ENCODE peak calls at places on chromosomes 12 and 14, in eight cellular contexts. W, C, F, M, J, G, T and Q are unnamed samples. For H3K27me3, the result is how much of the 10 kb centered on the place peaks cover.

GRCh38 chr12:30996255-30996654 is 69.7 kb downstream of the TSPAN11 start:
- DNase-seq in T (no peak), J (peak), C (no peak), G (no peak), M (no peak), F (peak), W (no peak), Q (peak)

GRCh38 chr14:64968651-64969050 is 3.5 kb downstream of the RAB15 start:
- DNase-seq in G (no peak), T (no peak), F (no peak), J (no peak), C (peak), W (peak), M (no peak), Q (no peak)

GRCh38 chr12:53670966-53671365 is 4.9 kb downstream of the ATP5MC2 start:
- DNase-seq in F (no peak), C (no peak), M (no peak), W (no peak), G (no peak), J (no peak), T (no peak), Q (no peak)

GRCh38 chr12:124078800-124079199 is 105.8 kb downstream of the ZNF664 start:
- DNase-seq in F (no peak), J (no peak), W (no peak), T (no peak), C (no peak), M (no peak), G (no peak), Q (no peak)

GRCh38 chr14:105221598-105222178 is 26.6 kb upstream of the BTBD6 start:
- DNase-seq in M (no peak), W (no peak), T (no peak), J (no peak), F (no peak), G (no peak), C (no peak), Q (no peak)

GRCh38 chr12:104974626-104975290 is 11.4 kb upstream of the NOPCHAP1 start:
- DNase-seq in G (no peak), T (no peak), W (peak), F (peak), C (no peak), M (no peak), J (no peak), Q (no peak)

GRCh38 chr14:101636081-101636560 is 74.8 kb downstream of the DIO3 start:
- DNase-seq in T (no peak), W (no peak), G (no peak), F (no peak), C (no peak), J (no peak), M (no peak), Q (no peak)

GRCh38 chr14:53954551-53955233 is 1.9 kb downstream of the BMP4 start:
- DNase-seq in C (peak), F (peak), T (peak), W (no peak), G (no peak), M (peak), J (peak), Q (peak)

GRCh38 chr12:123011701-123012100 is 31.2 kb downstream of the ARL6IP4 start:
- DNase-seq in J (no peak), C (no peak), T (no peak), M (no peak), F (peak), W (no peak), G (no peak), Q (no peak)

GRCh38 chr12:79927772-79928474 is 7.0 kb downstream of the PPP1R12A start:
- DNase-seq in F (peak), J (no peak), T (no peak), M (no peak), C (no peak), G (no peak), W (peak), Q (no peak)

GRCh38 chr12:7144414-7145120 is 14.4 kb downstream of the CLSTN3 start:
- DNase-seq in C (peak), J (peak), T (peak), M (no peak), W (peak), G (no peak), F (peak), Q (no peak)

GRCh38 chr12:104232609-104233280 is 17.2 kb downstream of the TXNRD1 start:
- DNase-seq in F (no peak), T (no peak), J (no peak), M (no peak), G (no peak), C (no peak), W (no peak), Q (no peak)

GRCh38 chr12:70724444-70724843 is 87.2 kb upstream of the PTPRB start:
- DNase-seq in T (peak), J (no peak), C (no peak), F (peak), G (no peak), W (peak), M (no peak), Q (peak)

GRCh38 chr12:54201001-54201794 is 12.4 kb upstream of the SMUG1 start:
- DNase-seq in G (peak), C (peak), F (peak), W (peak), J (peak), M (peak), T (peak), Q (peak)

GRCh38 chr14:100132161-100132902 is 27.1 kb downstream of the DEGS2 start:
- DNase-seq in T (no peak), G (peak), C (no peak), J (no peak), F (no peak), M (no peak), W (no peak), Q (peak)

GRCh38 chr14:104929268-104930230 is 4.9 kb downstream of the PLD4 start:
- DNase-seq in W (no peak), G (no peak), M (no peak), F (no peak), T (no peak), J (no peak), C (no peak), Q (no peak)

GRCh38 chr12:90062799-90063198 is 354.2 kb upstream of the ATP2B1 start:
- DNase-seq in C (no peak), M (no peak), W (no peak), T (peak), G (no peak), J (no peak), F (no peak), Q (no peak)

GRCh38 chr12:66804555-66804954 is 125.7 kb upstream of the GRIP1 start:
- DNase-seq in W (no peak), F (no peak), T (no peak), J (no peak), M (no peak), C (peak), G (no peak), Q (no peak)

GRCh38 chr14:75667099-75667498 is 6.1 kb downstream of the TTLL5 start:
- DNase-seq in C (no peak), G (no peak), W (no peak), J (no peak), F (no peak), M (no peak), T (peak), Q (no peak)

GRCh38 chr14:52987514-52987913 is 36.7 kb upstream of the FERMT2 start:
- DNase-seq in F (no peak), M (no peak), C (no peak), G (no peak), W (no peak), T (no peak), J (no peak), Q (no peak)

GRCh38 chr14:98907981-98908544 is 363.9 kb downstream of the BCL11B start:
- DNase-seq in F (no peak), C (no peak), J (no peak), W (no peak), T (no peak), M (no peak), G (no peak), Q (no peak)

GRCh38 chr14:89924224-89924623 is 30.3 kb downstream of the EFCAB11 start:
- DNase-seq in J (no peak), F (no peak), C (no peak), T (no peak), W (no peak), G (no peak), M (no peak), Q (no peak)

GRCh38 chr14:19729763-19730162 is 13.6 kb upstream of the OR4Q3 start:
- DNase-seq in J (no peak), C (no peak), W (no peak), M (no peak), T (no peak), F (no peak), G (no peak), Q (no peak)

GRCh38 chr12:82685721-82686222 is 934 bp upstream of the TMTC2 start:
- DNase-seq in C (peak), J (peak), T (peak), W (peak), G (peak), F (peak), M (peak), Q (peak)

GRCh38 chr14:31106768-31107167 is 80.6 kb upstream of the STRN3 start:
- DNase-seq in J (no peak), F (no peak), W (no peak), T (no peak), M (no peak), C (no peak), G (no peak), Q (no peak)

GRCh38 chr12:56299308-56299852 is 750 bp downstream of the CS start:
- DNase-seq in W (peak), T (no peak), C (no peak), M (no peak), G (no peak), J (no peak), F (no peak), Q (no peak)

GRCh38 chr12:7021956-7022355 is 3.7 kb upstream of the LPCAT3 start:
- DNase-seq in F (no peak), J (peak), W (no peak), M (no peak), T (no peak), G (no peak), C (no peak), Q (no peak)

GRCh38 chr14:79534703-79535353 is 676.5 kb downstream of the DIO2 start:
- DNase-seq in T (no peak), W (no peak), C (no peak), M (no peak), G (no peak), F (no peak), J (no peak), Q (no peak)

GRCh38 chr12:71626768-71627167 is 36.9 kb downstream of the ZFC3H1 start:
- DNase-seq in W (no peak), T (no peak), J (peak), M (no peak), G (no peak), F (no peak), C (no peak), Q (no peak)

GRCh38 chr12:113946175-113946574 is 19.9 kb downstream of the RBM19 start:
- DNase-seq in T (no peak), W (no peak), M (no peak), G (no peak), C (no peak), J (no peak), F (no peak), Q (no peak)

GRCh38 chr14:50082784-50083466 is 33.4 kb downstream of the VCPKMT start:
- DNase-seq in G (peak), M (no peak), F (peak), W (peak), C (no peak), T (no peak), J (peak), Q (peak)

GRCh38 chr12:125198647-125199046 is 133.4 kb downstream of the AACS start:
- DNase-seq in M (no peak), T (no peak), J (no peak), W (no peak), F (no peak), C (peak), G (no peak), Q (no peak)

GRCh38 chr12:133105620-133106019 is 24.5 kb downstream of the ZNF891 start:
- DNase-seq in M (no peak), F (peak), W (no peak), T (no peak), C (no peak), G (no peak), J (peak), Q (no peak)

GRCh38 chr12:121465921-121466799 is 66.2 kb downstream of the RNF34 start:
- DNase-seq in F (peak), T (peak), M (peak), C (peak), G (no peak), J (no peak), W (no peak), Q (no peak)

GRCh38 chr12:6538420-6539275 is 4.3 kb downstream of the GAPDH start:
- DNase-seq in C (peak), J (no peak), F (peak), G (no peak), T (no peak), W (peak), M (no peak), Q (no peak)

GRCh38 chr12:40819427-40820108 is 127.3 kb downstream of the CNTN1 start:
- DNase-seq in W (no peak), F (no peak), T (peak), G (no peak), J (no peak), M (no peak), C (no peak), Q (no peak)

GRCh38 chr12:46471404-46471803 is 98.8 kb upstream of the SLC38A2 start:
- DNase-seq in W (no peak), M (no peak), J (no peak), C (no peak), T (no peak), F (no peak), G (no peak), Q (no peak)

GRCh38 chr14:51094901-51095853 is at the start of gene TRIM9:
- DNase-seq in M (peak), W (peak), F (peak), J (peak), G (peak), T (peak), C (peak), Q (peak)
- H3K27me3 ChIP-seq in M (under half), W (under half), F (under half), J (under half), G (under half), T (under half), C (under half), Q (under half)

GRCh38 chr14:56821807-56822615 is 11.7 kb upstream of the OTX2 start:
- DNase-seq in M (no peak), C (no peak), T (no peak), W (no peak), G (no peak), F (no peak), J (no peak), Q (no peak)
- H3K27me3 ChIP-seq in M (under half), C (under half), T (under half), W (under half), G (under half), F (under half), J (under half), Q (under half)

GRCh38 chr12:24561882-24562760 is 386.8 kb downstream of the BCAT1 start:
- DNase-seq in C (peak), J (peak), T (peak), G (peak), M (peak), F (peak), W (peak), Q (peak)

GRCh38 chr12:24560867-24561266 is 388.0 kb downstream of the BCAT1 start:
- DNase-seq in T (no peak), M (no peak), F (peak), W (no peak), G (no peak), C (no peak), J (peak), Q (no peak)

GRCh38 chr12:24560192-24560591 is 388.7 kb downstream of the BCAT1 start:
- DNase-seq in C (no peak), J (peak), W (no peak), M (no peak), F (peak), T (no peak), G (no peak), Q (no peak)

GRCh38 chr12:24562761-24563392 is 386.0 kb downstream of the BCAT1 start:
- DNase-seq in M (peak), T (peak), F (peak), G (peak), C (peak), J (peak), W (peak), Q (peak)

GRCh38 chr12:24561411-24561871 is 387.5 kb downstream of the BCAT1 start:
- DNase-seq in C (no peak), M (no peak), J (peak), T (no peak), F (peak), W (peak), G (no peak), Q (peak)
- H3K27me3 ChIP-seq in C (under half), M (under half), J (under half), T (under half), F (under half), W (under half), G (under half), Q (under half)

DNA sequence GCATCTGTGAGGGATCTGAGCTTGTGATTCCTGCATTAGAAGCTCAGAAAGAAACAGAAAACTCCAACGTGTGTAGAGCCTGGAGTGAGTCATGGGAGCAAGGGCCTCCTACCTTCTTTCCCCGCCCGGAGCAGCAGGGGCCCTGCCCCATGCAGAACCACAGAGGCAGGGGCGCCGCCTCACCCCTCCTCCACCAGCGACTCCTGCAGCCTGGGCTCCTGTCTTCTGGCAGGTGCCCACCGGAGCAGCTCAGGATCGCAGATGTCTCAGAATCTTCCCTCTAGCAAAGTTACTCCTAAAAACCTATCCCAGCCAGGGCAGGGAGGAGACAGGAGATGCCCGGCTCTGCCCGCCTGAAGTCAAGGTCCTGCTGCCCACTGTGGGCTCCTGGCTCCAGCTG is 58.7 kb downstream of the STX2 start:
- DNase-seq in W (no peak), M (no peak), G (no peak), F (no peak), C (peak), J (no peak), T (no peak), Q (no peak)
- H3K27me3 ChIP-seq in W (under half), M (under half), G (under half), F (under half), C (under half), J (under half), T (under half), Q (under half)

GRCh38 chr14:93787465-93788306 is 599 bp downstream of the PRIMA1 start:
- DNase-seq in M (no peak), C (peak), J (no peak), F (no peak), W (no peak), G (no peak), T (peak), Q (no peak)
- H3K27me3 ChIP-seq in M (under half), C (under half), J (under half), F (half or more), W (under half), G (under half), T (under half), Q (under half)

DNA sequence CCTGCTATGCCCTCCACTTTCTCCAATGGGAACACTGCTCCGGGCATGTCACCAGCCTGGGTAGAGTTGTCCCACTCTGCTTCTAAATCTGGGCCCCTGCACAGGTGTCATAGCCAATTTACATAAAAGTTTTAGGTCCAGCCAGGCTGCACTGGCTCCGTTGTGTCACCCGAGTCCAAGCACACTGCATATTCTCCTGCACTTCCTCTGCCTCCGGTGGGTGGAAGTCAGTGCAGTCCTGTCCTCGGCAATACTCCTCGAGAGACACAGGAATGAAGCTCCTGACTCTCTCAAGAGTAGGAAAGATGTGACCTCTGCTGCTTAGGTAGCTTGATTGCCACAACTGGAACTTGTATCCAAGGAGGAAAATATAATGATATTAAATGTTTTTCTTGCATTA is 15.2 kb downstream of the SLC8A3 start:
- DNase-seq in J (no peak), C (no peak), F (no peak), T (no peak), M (no peak), W (no peak), G (no peak), Q (no peak)
- H3K27me3 ChIP-seq in J (under half), C (under half), F (under half), T (half or more), M (under half), W (under half), G (under half), Q (under half)

DNA sequence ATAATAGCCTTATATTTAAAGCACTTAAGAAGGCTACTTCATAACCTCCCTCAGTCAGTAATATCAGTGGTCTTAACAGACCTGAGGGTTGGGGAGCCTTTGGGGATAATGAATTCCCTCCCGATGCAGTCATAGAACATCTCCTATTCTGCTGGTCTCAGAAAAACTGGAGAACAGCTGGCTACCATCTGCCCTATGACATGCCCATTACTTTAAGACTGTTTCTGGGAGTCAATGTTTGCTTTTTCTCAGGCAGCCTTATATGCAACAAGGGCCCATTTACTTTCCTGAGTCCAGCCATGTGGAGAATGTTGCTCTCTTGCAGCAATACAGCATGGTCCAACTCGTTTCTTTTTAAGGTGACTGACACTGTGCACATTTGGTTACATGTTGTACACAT is 161.7 kb upstream of the PARP11 start:
- DNase-seq in M (no peak), F (peak), J (peak), G (no peak), W (no peak), T (no peak), C (no peak), Q (no peak)
- H3K27me3 ChIP-seq in M (under half), F (under half), J (under half), G (under half), W (under half), T (half or more), C (under half), Q (under half)

GRCh38 chr12:22256076-22256475 is 78.4 kb downstream of the ST8SIA1 start:
- DNase-seq in W (peak), F (peak), M (no peak), T (no peak), J (peak), G (no peak), C (no peak), Q (no peak)

GRCh38 chr12:22257100-22257499 is 77.4 kb downstream of the ST8SIA1 start:
- DNase-seq in W (no peak), M (no peak), G (no peak), C (no peak), F (no peak), J (no peak), T (no peak), Q (no peak)

GRCh38 chr12:22254450-22254849 is 80.1 kb downstream of the ST8SIA1 start:
- DNase-seq in G (no peak), T (no peak), W (no peak), M (no peak), J (no peak), C (no peak), F (no peak), Q (no peak)

GRCh38 chr12:22256634-22257033 is 77.9 kb downstream of the ST8SIA1 start:
- DNase-seq in G (no peak), F (peak), C (no peak), T (no peak), J (peak), W (no peak), M (no peak), Q (no peak)

GRCh38 chr12:22255097-22255496 is 79.4 kb downstream of the ST8SIA1 start:
- DNase-seq in T (no peak), M (no peak), F (peak), G (no peak), W (no peak), J (peak), C (peak), Q (no peak)
- H3K27me3 ChIP-seq in T (under half), M (under half), F (under half), G (under half), W (under half), J (under half), C (under half), Q (under half)